ENCODE peak calls at places on chromosomes 2 and 18, in six cellular contexts. T, R, H, Q, X and Y are unnamed samples.

GRCh38 chr2:109212836-109213563 is 84.0 kb downstream of the SH3RF3 start:
- DNase-seq in H (no peak), R (no peak), Q (no peak), X (no peak), T (no peak), Y (no peak)

GRCh38 chr2:15170068-15170775 is 390.9 kb downstream of the NBAS start:
- DNase-seq in T (no peak), R (no peak), X (peak), Q (no peak), H (no peak), Y (peak)

GRCh38 chr18:48676756-48677368 is 138.0 kb downstream of the CTIF start:
- DNase-seq in R (no peak), T (peak), H (peak), X (peak), Q (peak), Y (peak)

GRCh38 chr2:179264238-179265081 is at the start of gene SESTD1:
- DNase-seq in X (no peak), H (peak), R (peak), T (peak), Q (peak), Y (no peak)

GRCh38 chr2:72271766-72272615 is 124.3 kb upstream of the CYP26B1 start:
- DNase-seq in R (no peak), Q (peak), X (peak), H (no peak), T (no peak), Y (no peak)

GRCh38 chr2:50620783-50621182 is 411.1 kb downstream of the NRXN1 start:
- DNase-seq in H (no peak), Q (no peak), X (no peak), R (no peak), T (no peak), Y (no peak)

GRCh38 chr2:24214880-24215279 is 40.0 kb downstream of the FAM228A start:
- DNase-seq in H (no peak), T (no peak), Q (no peak), X (no peak), R (no peak), Y (no peak)

GRCh38 chr2:37201766-37202165 is 5.5 kb downstream of the CEBPZOS start:
- DNase-seq in Q (no peak), H (peak), R (no peak), X (no peak), T (no peak), Y (no peak)

GRCh38 chr2:241893265-241893664 is 23.7 kb downstream of the RTP5 start:
- DNase-seq in H (no peak), R (peak), X (no peak), T (no peak), Q (no peak), Y (no peak)

GRCh38 chr2:241314181-241314932 is 1.1 kb downstream of the HDLBP start:
- DNase-seq in T (no peak), R (no peak), X (peak), H (peak), Q (no peak), Y (peak)

GRCh38 chr2:7448578-7449264 is 531.5 kb downstream of the RNF144A start:
- DNase-seq in X (no peak), R (no peak), Q (no peak), H (no peak), T (no peak), Y (no peak)

GRCh38 chr2:6627316-6627715 is 238.4 kb downstream of the CMPK2 start:
- DNase-seq in X (no peak), H (no peak), T (no peak), R (no peak), Q (no peak), Y (no peak)

DNA sequence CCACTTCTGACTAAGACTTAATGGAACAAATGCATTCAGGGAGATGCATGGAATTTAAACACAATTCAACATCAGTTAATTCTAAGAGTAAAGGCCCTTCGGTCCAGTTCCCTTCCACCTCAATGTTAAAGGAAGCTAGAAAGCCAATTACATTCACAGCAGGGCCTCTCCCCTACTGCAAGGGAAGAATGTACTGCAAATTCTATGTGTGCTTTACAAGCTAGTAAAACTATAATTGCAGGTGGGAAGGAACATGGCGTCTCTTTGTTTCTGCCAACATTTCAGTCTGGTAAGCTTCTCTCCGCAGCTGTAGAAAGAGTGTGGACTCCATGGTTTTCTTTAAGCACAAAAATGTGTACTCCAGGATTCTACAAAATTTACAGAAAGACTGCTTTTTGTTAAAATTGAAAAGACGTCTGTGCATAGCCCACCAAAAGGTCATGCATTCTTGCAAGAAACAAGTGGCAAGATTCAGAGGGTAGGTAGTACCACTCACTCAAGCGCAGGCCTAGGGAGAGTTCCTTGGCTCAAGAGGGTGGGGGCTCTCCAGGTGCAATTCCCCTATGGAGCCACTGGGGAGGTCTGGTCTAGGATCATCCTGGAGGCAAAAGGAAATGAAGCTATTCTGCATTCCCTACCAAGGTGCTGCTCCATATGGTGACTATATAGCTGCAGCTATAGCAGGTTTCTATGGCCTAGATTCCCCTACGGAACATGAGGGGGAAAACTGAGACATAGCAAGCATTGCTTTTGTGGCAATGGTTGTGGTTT is 127.0 kb upstream of the FZD5 start:
- DNase-seq in Q (peak), H (no peak), R (no peak), X (no peak), T (no peak), Y (no peak)
- TF ChIP-seq CTCF in Q (peak), H (no peak), R (no peak), X (peak), T (peak), Y (peak)

GRCh38 chr2:95165371-95166064 is at the start of gene ZNF2:
- DNase-seq in T (peak), R (peak), X (peak), H (peak), Q (peak), Y (peak)
- TF ChIP-seq CTCF in T (no peak), R (no peak), X (no peak), H (no peak), Q (no peak), Y (peak)

DNA sequence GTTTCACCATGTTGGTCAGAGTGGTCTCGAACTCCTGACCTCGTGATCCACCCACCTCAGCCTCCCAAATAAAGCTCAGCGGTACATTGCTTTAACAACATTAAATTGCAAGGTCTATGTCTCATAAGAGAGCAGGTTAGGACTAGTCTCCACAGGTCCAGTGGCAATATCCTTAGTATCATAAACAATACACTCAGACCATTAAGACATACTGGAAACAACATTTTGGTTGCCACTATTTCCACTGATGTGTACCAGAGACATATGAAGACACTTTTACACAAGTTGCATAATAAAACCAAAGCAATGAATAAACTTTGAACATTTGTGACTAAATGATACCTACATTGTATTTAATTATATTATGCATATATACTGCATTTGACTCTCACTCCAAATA is 1130.0 kb downstream of the TSN start:
- DNase-seq in X (no peak), T (no peak), Q (no peak), R (no peak), H (no peak), Y (no peak)
- TF ChIP-seq CTCF in X (no peak), T (no peak), Q (no peak), R (no peak), H (no peak), Y (no peak)

GRCh38 chr18:1273469-1273868 is 368.8 kb downstream of the ADCYAP1 start:
- DNase-seq in Q (no peak), X (no peak), H (no peak), T (no peak), R (no peak), Y (no peak)
- TF ChIP-seq CTCF in Q (no peak), X (no peak), H (no peak), T (no peak), R (no peak), Y (no peak)

DNA sequence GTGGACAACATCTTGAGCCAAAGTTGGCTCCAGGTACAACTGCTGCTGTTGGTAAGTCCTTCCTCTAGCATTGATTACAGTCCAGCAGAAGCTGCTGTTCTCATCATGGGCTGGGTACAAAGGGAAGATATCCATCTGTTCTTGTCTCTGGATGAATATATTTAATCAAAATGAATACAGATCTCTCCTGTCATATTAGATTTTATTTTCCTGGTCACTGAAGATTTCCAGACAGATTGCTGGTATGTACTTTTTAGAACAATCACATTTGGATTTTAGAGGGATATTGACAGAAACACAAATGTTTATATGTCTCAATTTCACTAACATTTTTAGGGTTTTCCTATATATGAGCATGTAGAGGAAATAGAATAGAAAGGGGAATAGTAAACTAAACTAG is 155.4 kb upstream of the FHL2 start:
- DNase-seq in T (no peak), Q (no peak), R (no peak), H (no peak), X (no peak), Y (no peak)
- TF ChIP-seq CTCF in T (no peak), Q (no peak), R (no peak), H (no peak), X (no peak), Y (no peak)

GRCh38 chr2:33529771-33530481 is 53.5 kb downstream of the RASGRP3 start:
- DNase-seq in Q (peak), H (peak), R (no peak), T (no peak), X (peak), Y (peak)
- TF ChIP-seq CTCF in Q (no peak), H (peak), R (no peak), T (no peak), X (peak), Y (peak)

GRCh38 chr2:150626934-150627336 is 139.5 kb upstream of the RND3 start:
- DNase-seq in X (peak), Q (no peak), R (no peak), H (no peak), T (no peak), Y (peak)
- TF ChIP-seq CTCF in X (no peak), Q (no peak), R (no peak), H (no peak), T (no peak), Y (no peak)

DNA sequence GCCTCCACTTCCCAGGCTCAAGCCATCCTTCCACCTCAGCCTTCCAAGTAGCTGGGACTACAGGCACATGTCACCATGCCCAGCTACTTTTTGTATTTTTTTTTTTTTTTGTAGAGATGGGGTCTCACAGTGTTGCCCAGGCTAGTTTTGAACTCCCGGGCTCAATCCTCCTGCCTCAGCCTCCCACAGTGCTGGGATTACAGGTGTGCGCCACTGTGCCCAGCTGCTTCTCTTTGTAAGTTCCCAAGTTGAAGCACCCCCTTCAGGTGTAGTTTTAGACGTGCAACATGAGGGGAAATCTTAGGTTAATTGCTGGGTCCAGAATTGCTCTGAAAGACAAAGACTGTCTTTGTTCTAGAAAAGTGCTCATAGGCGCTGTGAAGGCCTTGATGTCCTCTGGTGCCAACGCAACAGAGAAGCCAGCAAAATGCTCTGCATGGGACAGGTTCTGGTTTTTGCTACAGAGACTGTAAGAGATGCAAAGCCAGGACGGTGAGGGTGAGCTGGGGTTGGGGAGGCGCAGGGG is 46.6 kb downstream of the RRM2 start:
- DNase-seq in X (no peak), R (no peak), T (no peak), H (no peak), Q (no peak), Y (no peak)
- TF ChIP-seq CTCF in X (no peak), R (no peak), T (no peak), H (no peak), Q (no peak), Y (no peak)